ENCODE peak calls at places on chromosomes 2 and 18, in seven cellular contexts. D is anterior cingulate cortex; R is T-helper 1 cell; L is foreskin fibroblast; V is cardiac muscle cell; S is effector CD4-positive, alpha-beta T cell; A is D341Med. J is an unnamed sample.

GRCh38 chr2:216666461-216667233 is 28.7 kb downstream of the IGFBP5 start:
- DNase-seq in A (peak; percentile 77), V (peak; percentile 71), R (peak; percentile 21), L (peak; percentile 49), S (peak; percentile 39), D (peak; percentile 41), J (peak; percentile 44)

GRCh38 chr2:146317959-146318358 is 1526.9 kb upstream of the ACVR2A start:
- DNase-seq in R (no peak), A (no peak), S (no peak), D (no peak), L (peak; percentile 78), V (peak; percentile 78), J (no peak)

GRCh38 chr2:169796441-169796840 is 2.2 kb upstream of the SSB start:
- DNase-seq in S (no peak), L (no peak), A (no peak), R (no peak), D (no peak), V (no peak), J (no peak)

GRCh38 chr2:20291846-20292408 is 58.7 kb downstream of the PUM2 start:
- DNase-seq in R (no peak), V (no peak), D (no peak), A (peak; percentile 22), S (no peak), L (no peak), J (no peak)

GRCh38 chr2:167550448-167550847 is 662.2 kb downstream of the XIRP2 start:
- DNase-seq in A (peak; percentile 36), V (peak; percentile 33), L (no peak), D (no peak), S (no peak), R (no peak), J (no peak)

GRCh38 chr2:241686649-241687425 is at the start of gene DTYMK:
- DNase-seq in S (peak; percentile 94), R (peak; percentile 91), V (peak; percentile 98), A (peak; percentile 98), D (peak; percentile 97), L (peak; percentile 97), J (peak; percentile 86)

GRCh38 chr2:231923951-231924888 is 2.0 kb downstream of the NPPC start:
- DNase-seq in A (no peak), D (no peak), R (no peak), V (no peak), S (no peak), L (no peak), J (no peak)

GRCh38 chr2:112660138-112660537 is 14.4 kb downstream of the SLC20A1 start:
- DNase-seq in V (no peak), D (no peak), L (no peak), A (no peak), S (no peak), R (no peak), J (no peak)

GRCh38 chr2:225104321-225104720 is 62.1 kb upstream of the DOCK10 start:
- DNase-seq in R (no peak), D (no peak), L (no peak), V (no peak), S (no peak), A (no peak), J (no peak)

GRCh38 chr2:76572981-76573380 is 862.3 kb upstream of the GCFC2 start:
- DNase-seq in V (no peak), D (no peak), R (no peak), S (no peak), A (no peak), L (no peak), J (no peak)

GRCh38 chr2:54103454-54104314 is 11.7 kb upstream of the ACYP2 start:
- DNase-seq in R (no peak), L (peak; percentile 79), A (no peak), V (peak; percentile 73), D (no peak), S (no peak), J (no peak)

GRCh38 chr2:38174646-38175096 is 98.7 kb upstream of the CYP1B1 start:
- DNase-seq in L (peak; percentile 83), R (no peak), A (no peak), V (peak; percentile 97), S (no peak), D (no peak), J (no peak)

GRCh38 chr2:119482481-119483394 is 41.5 kb downstream of the SCTR start:
- DNase-seq in A (no peak), S (no peak), D (no peak), L (no peak), R (no peak), V (no peak), J (no peak)

GRCh38 chr18:77811510-77811909 is 561.9 kb downstream of the GALR1 start:
- DNase-seq in V (no peak), D (no peak), A (no peak), R (no peak), S (no peak), L (no peak), J (no peak)

GRCh38 chr18:48797841-48798255 is 152.9 kb downstream of the SMAD7 start:
- DNase-seq in R (no peak), S (no peak), D (no peak), A (no peak), V (no peak), L (no peak), J (no peak)

GRCh38 chr2:25276569-25277465 is 64.9 kb downstream of the DNMT3A start:
- DNase-seq in A (peak; percentile 52), L (no peak), V (peak; percentile 42), S (peak; percentile 67), D (peak; percentile 58), R (peak; percentile 61), J (peak; percentile 35)

GRCh38 chr2:137151731-137152130 is 386.4 kb downstream of the THSD7B start:
- DNase-seq in D (no peak), S (no peak), V (no peak), A (no peak), R (no peak), L (no peak), J (no peak)

GRCh38 chr2:10783421-10783820 is 29.2 kb downstream of the PDIA6 start:
- DNase-seq in D (no peak), R (no peak), L (no peak), S (no peak), A (no peak), V (no peak), J (no peak)

GRCh38 chr2:39606585-39606984 is 59.1 kb upstream of the TMEM178A start:
- DNase-seq in D (no peak), L (no peak), A (no peak), S (no peak), V (no peak), R (no peak), J (no peak)